ENCODE peak calls at places on chromosomes 4 and X, in nine cellular contexts. One of them, this sample, is unnamed. For H3K4me1 and H3K36me3, the result is how much of the 10 kb centered on the place peaks cover.

GRCh38 chr4:102263024-102263787 is 82.1 kb downstream of the SLC39A8 start:
- DNase-seq in A673: peak
- DNase-seq in tibial artery: no peak
- DNase-seq in PC-9: peak
- DNase-seq in CD4-positive, alpha-beta memory T cell: peak
- DNase-seq in CD8-positive, alpha-beta T cell: no peak
- DNase-seq in upper lobe of left lung: no peak
- DNase-seq in colonic mucosa: no peak
- DNase-seq in suprapubic skin: no peak
- DNase-seq in this sample: no peak

GRCh38 chr4:177596035-177596434 is 153.8 kb upstream of the AGA start:
- DNase-seq in A673: peak
- DNase-seq in tibial artery: no peak
- DNase-seq in PC-9: peak
- DNase-seq in CD4-positive, alpha-beta memory T cell: no peak
- DNase-seq in CD8-positive, alpha-beta T cell: no peak
- DNase-seq in upper lobe of left lung: no peak
- DNase-seq in colonic mucosa: no peak
- DNase-seq in suprapubic skin: no peak
- DNase-seq in this sample: no peak

GRCh38 chr4:31803511-31804195 is 1083.5 kb downstream of the PCDH7 start:
- DNase-seq in A673: no peak
- DNase-seq in tibial artery: no peak
- DNase-seq in PC-9: no peak
- DNase-seq in CD4-positive, alpha-beta memory T cell: no peak
- DNase-seq in CD8-positive, alpha-beta T cell: no peak
- DNase-seq in upper lobe of left lung: no peak
- DNase-seq in colonic mucosa: no peak
- DNase-seq in suprapubic skin: no peak
- DNase-seq in this sample: no peak

GRCh38 chr4:16019666-16020065 is 56.7 kb upstream of the FGFBP2 start:
- DNase-seq in A673: no peak
- DNase-seq in tibial artery: no peak
- DNase-seq in PC-9: no peak
- DNase-seq in CD4-positive, alpha-beta memory T cell: no peak
- DNase-seq in CD8-positive, alpha-beta T cell: no peak
- DNase-seq in upper lobe of left lung: no peak
- DNase-seq in colonic mucosa: no peak
- DNase-seq in suprapubic skin: no peak
- DNase-seq in this sample: no peak

GRCh38 chr4:124178449-124179021 is 534.0 kb downstream of the ANKRD50 start:
- DNase-seq in A673: no peak
- DNase-seq in tibial artery: peak
- DNase-seq in PC-9: peak
- DNase-seq in CD4-positive, alpha-beta memory T cell: no peak
- DNase-seq in CD8-positive, alpha-beta T cell: no peak
- DNase-seq in upper lobe of left lung: no peak
- DNase-seq in colonic mucosa: no peak
- DNase-seq in suprapubic skin: no peak
- DNase-seq in this sample: no peak

GRCh38 chr4:38759077-38759789 is 23.6 kb downstream of the TLR10 start:
- DNase-seq in A673: peak
- DNase-seq in tibial artery: peak
- DNase-seq in PC-9: no peak
- DNase-seq in CD4-positive, alpha-beta memory T cell: peak
- DNase-seq in CD8-positive, alpha-beta T cell: peak
- DNase-seq in upper lobe of left lung: no peak
- DNase-seq in colonic mucosa: peak
- DNase-seq in suprapubic skin: no peak
- DNase-seq in this sample: peak

GRCh38 chrX:67614006-67614405 is 70.2 kb downstream of the AR start:
- DNase-seq in A673: no peak
- DNase-seq in tibial artery: no peak
- DNase-seq in PC-9: no peak
- DNase-seq in CD4-positive, alpha-beta memory T cell: no peak
- DNase-seq in CD8-positive, alpha-beta T cell: no peak
- DNase-seq in upper lobe of left lung: no peak
- DNase-seq in colonic mucosa: no peak
- DNase-seq in suprapubic skin: no peak
- DNase-seq in this sample: no peak

GRCh38 chr4:125322363-125322730 is 7.6 kb downstream of the FAT4 start:
- DNase-seq in A673: peak
- DNase-seq in tibial artery: no peak
- DNase-seq in PC-9: no peak
- DNase-seq in CD4-positive, alpha-beta memory T cell: no peak
- DNase-seq in CD8-positive, alpha-beta T cell: no peak
- DNase-seq in upper lobe of left lung: no peak
- DNase-seq in colonic mucosa: no peak
- DNase-seq in suprapubic skin: no peak
- DNase-seq in this sample: no peak

GRCh38 chr4:12844111-12844510 is 640.0 kb downstream of the RAB28 start:
- DNase-seq in A673: no peak
- DNase-seq in tibial artery: no peak
- DNase-seq in PC-9: no peak
- DNase-seq in CD4-positive, alpha-beta memory T cell: no peak
- DNase-seq in CD8-positive, alpha-beta T cell: no peak
- DNase-seq in upper lobe of left lung: no peak
- DNase-seq in colonic mucosa: no peak
- DNase-seq in suprapubic skin: no peak
- DNase-seq in this sample: no peak

GRCh38 chr4:113292371-113293042 is 243.1 kb downstream of the ANK2 start:
- DNase-seq in A673: no peak
- DNase-seq in tibial artery: peak
- DNase-seq in PC-9: no peak
- DNase-seq in CD4-positive, alpha-beta memory T cell: no peak
- DNase-seq in CD8-positive, alpha-beta T cell: no peak
- DNase-seq in upper lobe of left lung: peak
- DNase-seq in colonic mucosa: peak
- DNase-seq in suprapubic skin: no peak
- DNase-seq in this sample: peak

GRCh38 chr4:153987291-153987690 is 198.4 kb upstream of the SFRP2 start:
- DNase-seq in A673: no peak
- DNase-seq in tibial artery: no peak
- DNase-seq in PC-9: no peak
- DNase-seq in CD4-positive, alpha-beta memory T cell: no peak
- DNase-seq in CD8-positive, alpha-beta T cell: no peak
- DNase-seq in upper lobe of left lung: no peak
- DNase-seq in colonic mucosa: no peak
- DNase-seq in suprapubic skin: no peak
- DNase-seq in this sample: no peak

GRCh38 chr4:86762649-86763048 is 86.5 kb downstream of the SLC10A6 start:
- DNase-seq in A673: no peak
- DNase-seq in tibial artery: no peak
- DNase-seq in PC-9: no peak
- DNase-seq in CD4-positive, alpha-beta memory T cell: no peak
- DNase-seq in CD8-positive, alpha-beta T cell: no peak
- DNase-seq in upper lobe of left lung: no peak
- DNase-seq in colonic mucosa: no peak
- DNase-seq in suprapubic skin: no peak
- DNase-seq in this sample: no peak

GRCh38 chr4:15653864-15654391 is 1.2 kb downstream of the FBXL5 start:
- DNase-seq in A673: peak
- DNase-seq in tibial artery: no peak
- DNase-seq in PC-9: no peak
- DNase-seq in CD4-positive, alpha-beta memory T cell: no peak
- DNase-seq in CD8-positive, alpha-beta T cell: no peak
- DNase-seq in upper lobe of left lung: no peak
- DNase-seq in colonic mucosa: peak
- DNase-seq in suprapubic skin: no peak
- DNase-seq in this sample: no peak

GRCh38 chrX:123899701-123900100 is 39.8 kb downstream of the XIAP start:
- DNase-seq in A673: peak
- DNase-seq in tibial artery: no peak
- DNase-seq in PC-9: no peak
- DNase-seq in CD4-positive, alpha-beta memory T cell: no peak
- DNase-seq in CD8-positive, alpha-beta T cell: no peak
- DNase-seq in upper lobe of left lung: no peak
- DNase-seq in colonic mucosa: no peak
- DNase-seq in suprapubic skin: no peak
- DNase-seq in this sample: no peak

DNA sequence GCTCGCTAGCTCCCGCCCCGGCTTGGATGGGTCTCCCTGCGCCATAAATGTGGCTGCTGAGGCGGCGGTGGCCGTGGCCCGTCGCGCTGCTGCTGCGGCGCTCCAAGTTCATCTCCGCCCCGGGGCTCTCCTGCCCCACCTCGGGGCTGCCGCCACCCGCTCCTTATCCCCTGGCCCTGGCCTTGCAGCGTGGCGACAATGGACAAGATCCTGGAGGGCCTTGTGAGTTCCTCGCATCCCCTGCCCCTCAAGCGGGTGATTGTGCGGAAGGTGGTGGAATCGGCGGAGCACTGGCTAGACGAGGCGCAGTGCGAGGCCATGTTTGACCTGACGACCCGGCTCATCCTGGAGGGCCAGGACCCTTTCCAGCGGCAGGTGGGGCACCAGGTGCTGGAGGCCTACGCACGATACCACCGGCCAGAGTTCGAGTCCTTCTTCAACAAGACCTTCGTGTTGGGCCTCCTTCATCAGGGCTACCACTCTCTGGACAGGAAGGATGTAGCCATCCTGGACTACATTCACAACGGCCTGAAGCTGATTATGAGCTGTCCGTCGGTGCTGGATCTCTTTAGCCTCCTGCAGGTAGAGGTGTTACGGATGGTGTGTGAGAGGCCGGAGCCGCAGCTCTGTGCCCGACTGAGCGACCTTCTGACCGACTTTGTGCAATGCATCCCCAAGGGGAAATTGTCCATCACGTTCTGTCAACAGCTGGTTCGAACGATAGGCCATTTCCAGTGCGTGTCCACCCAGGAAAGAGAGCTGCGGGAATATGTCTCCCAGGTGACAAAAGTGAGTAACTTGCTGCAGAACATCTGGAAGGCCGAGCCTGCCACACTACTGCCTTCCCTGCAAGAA is 763 bp downstream of the USP38 start:
- DNase-seq in A673: no peak
- DNase-seq in tibial artery: peak
- DNase-seq in PC-9: no peak
- DNase-seq in CD4-positive, alpha-beta memory T cell: no peak
- DNase-seq in CD8-positive, alpha-beta T cell: no peak
- DNase-seq in upper lobe of left lung: no peak
- DNase-seq in colonic mucosa: peak
- DNase-seq in suprapubic skin: peak
- DNase-seq in this sample: peak
- H3K4me1 ChIP-seq in A673: under half
- H3K4me1 ChIP-seq in tibial artery: under half
- H3K4me1 ChIP-seq in PC-9: under half
- H3K4me1 ChIP-seq in CD4-positive, alpha-beta memory T cell: half or more
- H3K4me1 ChIP-seq in CD8-positive, alpha-beta T cell: under half
- H3K4me1 ChIP-seq in upper lobe of left lung: under half
- H3K4me1 ChIP-seq in colonic mucosa: under half
- H3K4me1 ChIP-seq in suprapubic skin: half or more
- H3K4me1 ChIP-seq in this sample: half or more

GRCh38 chr4:82818974-82819662 is 20.5 kb upstream of the SCD5 start:
- DNase-seq in A673: peak
- DNase-seq in tibial artery: no peak
- DNase-seq in PC-9: no peak
- DNase-seq in CD4-positive, alpha-beta memory T cell: no peak
- DNase-seq in CD8-positive, alpha-beta T cell: no peak
- DNase-seq in upper lobe of left lung: no peak
- DNase-seq in colonic mucosa: no peak
- DNase-seq in suprapubic skin: no peak
- DNase-seq in this sample: no peak

GRCh38 chr4:82823062-82823461 is 24.5 kb upstream of the SCD5 start:
- DNase-seq in A673: no peak
- DNase-seq in tibial artery: no peak
- DNase-seq in PC-9: no peak
- DNase-seq in CD4-positive, alpha-beta memory T cell: no peak
- DNase-seq in CD8-positive, alpha-beta T cell: no peak
- DNase-seq in upper lobe of left lung: no peak
- DNase-seq in colonic mucosa: no peak
- DNase-seq in suprapubic skin: no peak
- DNase-seq in this sample: no peak

GRCh38 chr4:82825425-82825824 is 26.8 kb upstream of the SCD5 start:
- DNase-seq in A673: no peak
- DNase-seq in tibial artery: no peak
- DNase-seq in PC-9: no peak
- DNase-seq in CD4-positive, alpha-beta memory T cell: no peak
- DNase-seq in CD8-positive, alpha-beta T cell: no peak
- DNase-seq in upper lobe of left lung: no peak
- DNase-seq in colonic mucosa: no peak
- DNase-seq in suprapubic skin: no peak
- DNase-seq in this sample: no peak

DNA sequence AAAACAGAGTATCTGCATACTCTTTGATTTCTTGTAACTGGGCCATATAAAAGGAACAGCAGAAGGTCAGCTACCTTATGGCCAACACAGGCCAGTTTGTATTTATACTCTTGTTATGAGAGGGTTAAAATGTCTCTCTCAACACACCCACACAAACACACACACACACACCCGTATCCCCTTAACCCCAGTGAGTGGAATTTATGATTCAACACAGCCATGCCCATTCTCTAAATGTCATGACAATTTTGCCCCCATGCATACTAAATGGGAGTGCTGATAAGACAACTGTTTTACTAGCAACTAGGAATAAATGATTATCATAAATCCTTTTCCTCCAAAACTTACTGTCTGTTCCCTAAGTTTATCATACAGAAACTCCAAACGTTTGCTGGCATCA is 22.1 kb upstream of the SCD5 start:
- DNase-seq in A673: no peak
- DNase-seq in tibial artery: no peak
- DNase-seq in PC-9: no peak
- DNase-seq in CD4-positive, alpha-beta memory T cell: no peak
- DNase-seq in CD8-positive, alpha-beta T cell: no peak
- DNase-seq in upper lobe of left lung: no peak
- DNase-seq in colonic mucosa: no peak
- DNase-seq in suprapubic skin: no peak
- DNase-seq in this sample: no peak
- H3K36me3 ChIP-seq in A673: under half
- H3K36me3 ChIP-seq in tibial artery: half or more
- H3K36me3 ChIP-seq in PC-9: under half
- H3K36me3 ChIP-seq in CD4-positive, alpha-beta memory T cell: under half
- H3K36me3 ChIP-seq in CD8-positive, alpha-beta T cell: under half
- H3K36me3 ChIP-seq in upper lobe of left lung: half or more
- H3K36me3 ChIP-seq in colonic mucosa: under half
- H3K36me3 ChIP-seq in suprapubic skin: half or more
- H3K36me3 ChIP-seq in this sample: half or more

DNA sequence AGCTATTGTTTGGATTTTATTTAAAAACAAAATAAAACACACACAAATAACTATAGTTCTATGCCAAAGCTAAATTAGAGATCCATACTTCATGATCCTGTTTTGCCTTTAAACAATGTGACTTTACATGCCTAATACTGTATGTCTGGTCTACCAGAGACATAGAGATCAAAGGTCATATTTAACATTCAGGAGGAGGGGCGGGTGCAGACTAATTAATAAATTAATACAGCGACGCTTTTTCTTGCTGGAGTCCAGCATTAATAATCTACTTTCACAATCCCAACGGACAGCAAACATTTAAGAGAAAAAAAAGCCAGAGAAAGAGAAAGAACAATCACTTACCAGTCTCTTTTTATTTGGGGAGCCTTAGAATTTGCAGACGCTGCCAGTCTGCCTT is 533 bp downstream of the CXXC4 start:
- DNase-seq in A673: no peak
- DNase-seq in tibial artery: no peak
- DNase-seq in PC-9: no peak
- DNase-seq in CD4-positive, alpha-beta memory T cell: no peak
- DNase-seq in CD8-positive, alpha-beta T cell: no peak
- DNase-seq in upper lobe of left lung: no peak
- DNase-seq in colonic mucosa: no peak
- DNase-seq in suprapubic skin: no peak
- DNase-seq in this sample: no peak
- H3K4me1 ChIP-seq in A673: under half
- H3K4me1 ChIP-seq in tibial artery: under half
- H3K4me1 ChIP-seq in PC-9: under half
- H3K4me1 ChIP-seq in CD4-positive, alpha-beta memory T cell: under half
- H3K4me1 ChIP-seq in CD8-positive, alpha-beta T cell: under half
- H3K4me1 ChIP-seq in upper lobe of left lung: under half
- H3K4me1 ChIP-seq in colonic mucosa: under half
- H3K4me1 ChIP-seq in suprapubic skin: under half
- H3K4me1 ChIP-seq in this sample: under half

GRCh38 chr4:26426892-26427291 is 63.4 kb downstream of the CCKAR start:
- DNase-seq in A673: no peak
- DNase-seq in tibial artery: no peak
- DNase-seq in PC-9: no peak
- DNase-seq in CD4-positive, alpha-beta memory T cell: no peak
- DNase-seq in CD8-positive, alpha-beta T cell: no peak
- DNase-seq in upper lobe of left lung: no peak
- DNase-seq in colonic mucosa: no peak
- DNase-seq in suprapubic skin: no peak
- DNase-seq in this sample: no peak
- H3K36me3 ChIP-seq in A673: under half
- H3K36me3 ChIP-seq in tibial artery: under half
- H3K36me3 ChIP-seq in PC-9: under half
- H3K36me3 ChIP-seq in CD4-positive, alpha-beta memory T cell: under half
- H3K36me3 ChIP-seq in CD8-positive, alpha-beta T cell: under half
- H3K36me3 ChIP-seq in upper lobe of left lung: under half
- H3K36me3 ChIP-seq in colonic mucosa: under half
- H3K36me3 ChIP-seq in suprapubic skin: half or more
- H3K36me3 ChIP-seq in this sample: half or more